ENCODE peak calls at places on chromosome 11, in seven cellular contexts. H is left colon; N is lower lobe of right lung; W is neuronal stem cell; O is omental fat pad; J is HEK293T; Y is stimulated activated CD4-positive, alpha-beta T cell treated with anti-CD3 and anti-CD28 coated beads, Interleukin-4, amount 100 ng/mL, for 24 hours. S is an unnamed sample.

GRCh38 chr11:18204220-18204619 is 31.6 kb downstream of the MRGPRX4 start:
- DNase-seq in H (no peak), N (no peak), W (no peak), O (no peak), J (no peak), Y (no peak), S (no peak)

GRCh38 chr11:117831661-117832415 is 7.3 kb upstream of the FXYD2 start:
- DNase-seq in H (no peak), N (no peak), W (no peak), O (no peak), J (no peak), Y (no peak), S (no peak)

GRCh38 chr11:57324886-57325734 is at the start of gene TNKS1BP1:
- DNase-seq in H (peak; percentile 99), N (peak; percentile 98), W (peak; percentile 96), O (peak; percentile 87), J (peak; percentile 96), Y (peak; percentile 93), S (peak; percentile 91)

GRCh38 chr11:66789097-66789890 is 53.9 kb upstream of the RCE1 start:
- DNase-seq in H (no peak), N (no peak), W (no peak), O (no peak), J (peak; percentile 27), Y (no peak), S (no peak)

GRCh38 chr11:106399075-106399500 is 321.6 kb downstream of the AASDHPPT start:
- DNase-seq in H (no peak), N (no peak), W (no peak), O (no peak), J (no peak), Y (no peak), S (no peak)

GRCh38 chr11:117901601-117902000 is 25.1 kb upstream of the FXYD6 start:
- DNase-seq in H (no peak), N (no peak), W (no peak), O (peak; percentile 14), J (no peak), Y (no peak), S (no peak)

GRCh38 chr11:14813506-14813905 is 78.5 kb downstream of the CYP2R1 start:
- DNase-seq in H (no peak), N (no peak), W (no peak), O (no peak), J (no peak), Y (no peak), S (no peak)

GRCh38 chr11:103544874-103545273 is 435.6 kb downstream of the DYNC2H1 start:
- DNase-seq in H (no peak), N (no peak), W (no peak), O (no peak), J (no peak), Y (no peak), S (no peak)

GRCh38 chr11:67484847-67485311 is 2.1 kb downstream of the AIP start:
- DNase-seq in H (no peak), N (peak; percentile 56), W (no peak), O (no peak), J (no peak), Y (peak; percentile 74), S (peak; percentile 83)

GRCh38 chr11:13717331-13717730 is 48.9 kb downstream of the FAR1 start:
- DNase-seq in H (no peak), N (no peak), W (no peak), O (no peak), J (no peak), Y (no peak), S (no peak)

GRCh38 chr11:67272327-67273259 is 6.3 kb downstream of the GRK2 start:
- DNase-seq in H (peak; percentile 31), N (peak; percentile 48), W (no peak), O (no peak), J (no peak), Y (peak; percentile 56), S (peak; percentile 63)

GRCh38 chr11:8283510-8284272 is 20.0 kb upstream of the LMO1 start:
- DNase-seq in H (no peak), N (peak; percentile 36), W (no peak), O (no peak), J (peak; percentile 36), Y (no peak), S (no peak)

GRCh38 chr11:105821366-105821765 is 200.7 kb downstream of the MSANTD4 start:
- DNase-seq in H (no peak), N (no peak), W (no peak), O (no peak), J (no peak), Y (no peak), S (no peak)

GRCh38 chr11:73995247-73995646 is 12.6 kb upstream of the UCP2 start:
- DNase-seq in H (no peak), N (no peak), W (no peak), O (no peak), J (no peak), Y (peak; percentile 22), S (no peak)

GRCh38 chr11:66327171-66328035 is 8.8 kb downstream of the RIN1 start:
- DNase-seq in H (no peak), N (no peak), W (no peak), O (no peak), J (no peak), Y (no peak), S (no peak)

GRCh38 chr11:13315517-13316432 is 38.2 kb downstream of the BMAL1 start:
- DNase-seq in H (no peak), N (no peak), W (no peak), O (no peak), J (no peak), Y (no peak), S (no peak)

GRCh38 chr11:46351606-46352005 is 4.3 kb downstream of the DGKZ start:
- DNase-seq in H (no peak), N (no peak), W (no peak), O (no peak), J (no peak), Y (no peak), S (no peak)

GRCh38 chr11:121553806-121554205 is 101.0 kb upstream of the SORL1-AS1 start:
- DNase-seq in H (peak; percentile 84), N (no peak), W (no peak), O (no peak), J (no peak), Y (no peak), S (no peak)

GRCh38 chr11:121071456-121072236 is 29.4 kb upstream of the TECTA start:
- DNase-seq in H (no peak), N (no peak), W (peak; percentile 26), O (no peak), J (no peak), Y (no peak), S (no peak)

GRCh38 chr11:39541945-39542351 is 1917.5 kb downstream of the LRRC4C start:
- DNase-seq in H (no peak), N (no peak), W (no peak), O (no peak), J (no peak), Y (no peak), S (no peak)

GRCh38 chr11:73797457-73797856 is 9.8 kb downstream of the MRPL48 start:
- DNase-seq in H (no peak), N (no peak), W (no peak), O (no peak), J (no peak), Y (no peak), S (no peak)

GRCh38 chr11:87445002-87445401 is 407.3 kb downstream of the TMEM135 start:
- DNase-seq in H (no peak), N (no peak), W (no peak), O (no peak), J (no peak), Y (no peak), S (no peak)

GRCh38 chr11:76919887-76920746 is 59.4 kb downstream of the ACER3 start:
- DNase-seq in H (peak; percentile 77), N (peak; percentile 75), W (peak; percentile 76), O (peak; percentile 37), J (peak; percentile 70), Y (peak; percentile 67), S (peak; percentile 59)

GRCh38 chr11:129307162-129307561 is 68.5 kb upstream of the BARX2 start:
- DNase-seq in H (no peak), N (no peak), W (no peak), O (no peak), J (no peak), Y (no peak), S (no peak)